ENCODE peak calls at places on chromosomes 13 and 19, in nine cellular contexts. F, J, L, M, O, Q, D, V and S are unnamed samples.

GRCh38 chr19:48614436-48615144 is at the start of gene FAM83E:
- DNase-seq in F (no peak), J (peak; percentile 34), L (no peak), M (no peak), O (peak; percentile 70), Q (no peak), D (peak; percentile 91), V (peak; percentile 64), S (no peak)

GRCh38 chr13:102677122-102677521 is 17.7 kb downstream of the METTL21C start:
- DNase-seq in F (no peak), J (no peak), L (no peak), M (no peak), O (no peak), Q (no peak), D (no peak), V (no peak), S (no peak)

GRCh38 chr13:48126944-48127814 is 32.3 kb upstream of the MED4 start:
- DNase-seq in F (no peak), J (peak; percentile 77), L (peak; percentile 94), M (peak; percentile 42), O (peak; percentile 50), Q (peak; percentile 55), D (peak; percentile 76), V (peak; percentile 93), S (no peak)

GRCh38 chr19:31110331-31110730 is 238.9 kb downstream of the TSHZ3 start:
- DNase-seq in F (no peak), J (peak; percentile 70), L (peak; percentile 50), M (peak; percentile 32), O (no peak), Q (peak; percentile 36), D (peak; percentile 52), V (no peak), S (no peak)

GRCh38 chr19:6472713-6473112 is 8.6 kb downstream of the CRB3 start:
- DNase-seq in F (no peak), J (no peak), L (no peak), M (no peak), O (peak; percentile 46), Q (no peak), D (no peak), V (no peak), S (no peak)

GRCh38 chr19:13788991-13789390 is 6.3 kb upstream of the ZSWIM4 start:
- DNase-seq in F (no peak), J (peak; percentile 63), L (no peak), M (peak; percentile 21), O (peak; percentile 45), Q (peak; percentile 93), D (no peak), V (peak; percentile 77), S (peak; percentile 28)

GRCh38 chr13:39422845-39423565 is 180.0 kb downstream of the LHFPL6 start:
- DNase-seq in F (no peak), J (peak; percentile 21), L (no peak), M (no peak), O (no peak), Q (no peak), D (no peak), V (no peak), S (no peak)

GRCh38 chr19:18648971-18649310 is 12.1 kb downstream of the KLHL26 start:
- DNase-seq in F (no peak), J (no peak), L (peak; percentile 82), M (no peak), O (peak; percentile 22), Q (peak; percentile 37), D (no peak), V (peak; percentile 91), S (no peak)

GRCh38 chr19:489418-490196 is 6.7 kb upstream of the MADCAM1 start:
- DNase-seq in F (no peak), J (peak; percentile 76), L (peak; percentile 75), M (no peak), O (no peak), Q (peak; percentile 38), D (peak; percentile 59), V (no peak), S (no peak)

GRCh38 chr13:100214886-100215285 is 126.0 kb downstream of the PCCA start:
- DNase-seq in F (peak; percentile 72), J (peak; percentile 47), L (no peak), M (peak; percentile 99), O (no peak), Q (peak; percentile 93), D (no peak), V (no peak), S (no peak)

GRCh38 chr19:44636439-44637389 is 7.0 kb upstream of the PVR start:
- DNase-seq in F (no peak), J (no peak), L (no peak), M (no peak), O (no peak), Q (no peak), D (no peak), V (no peak), S (no peak)

GRCh38 chr13:32267836-32268439 is 47.2 kb downstream of the ZAR1L start:
- DNase-seq in F (no peak), J (no peak), L (no peak), M (no peak), O (peak; percentile 41), Q (no peak), D (peak; percentile 39), V (no peak), S (peak; percentile 9)

GRCh38 chr19:33156354-33156753 is 24.4 kb downstream of the WDR88 start:
- DNase-seq in F (no peak), J (peak; percentile 67), L (no peak), M (no peak), O (no peak), Q (peak; percentile 33), D (no peak), V (no peak), S (no peak)

GRCh38 chr13:20580257-20580656 is 13.3 kb downstream of the IFT88 start:
- DNase-seq in F (no peak), J (no peak), L (no peak), M (no peak), O (no peak), Q (no peak), D (no peak), V (no peak), S (no peak)

GRCh38 chr13:93328943-93329342 is 102.3 kb downstream of the GPC6 start:
- DNase-seq in F (no peak), J (no peak), L (no peak), M (no peak), O (no peak), Q (no peak), D (peak; percentile 18), V (no peak), S (no peak)
- H3K27ac ChIP-seq in F (no peak overlapping the region), J (no peak overlapping the region), L (no peak overlapping the region), M (no peak overlapping the region), O (no peak overlapping the region), Q (no peak overlapping the region), D (peak overlapping the region; percentile 73), V (no peak overlapping the region), S (no peak overlapping the region)

DNA sequence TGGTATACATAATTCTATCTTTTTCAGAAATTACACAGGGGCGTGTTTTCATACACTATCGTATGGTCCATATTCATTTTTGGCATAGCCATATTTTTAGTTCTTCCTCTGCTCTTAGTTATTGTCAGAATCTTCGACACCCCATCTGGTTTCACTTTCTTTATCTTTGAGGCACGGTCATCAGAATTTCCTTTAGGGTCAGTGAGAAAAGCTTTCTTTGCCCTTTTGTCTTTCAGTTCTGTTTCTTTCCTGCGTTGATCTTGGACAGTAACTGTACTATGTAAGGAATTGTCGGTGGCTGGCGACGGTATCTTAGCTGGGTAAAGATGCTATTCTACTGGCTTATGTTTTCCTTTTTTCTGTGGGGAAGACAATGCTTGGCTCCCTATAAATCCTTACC is 10.6 kb upstream of the KIR2DL4 start:
- DNase-seq in F (no peak), J (no peak), L (no peak), M (no peak), O (no peak), Q (no peak), D (no peak), V (no peak), S (no peak)
- H3K4me3 ChIP-seq in F (no peak overlapping the region), J (no peak overlapping the region), L (peak overlapping the region; percentile 23), M (peak overlapping the region; percentile 18), O (no peak overlapping the region), Q (no peak overlapping the region), D (no peak overlapping the region), V (no peak overlapping the region), S (peak overlapping the region; percentile 33)

GRCh38 chr19:45676851-45677263 is 8.8 kb downstream of the GIPR start:
- DNase-seq in F (no peak), J (no peak), L (peak; percentile 64), M (no peak), O (peak; percentile 59), Q (no peak), D (peak; percentile 49), V (no peak), S (peak; percentile 20)
- H3K9me3 ChIP-seq in F (no peaks in the 10 kb centered on the region), J (no peaks in the 10 kb centered on the region), L (no peaks in the 10 kb centered on the region), M (no peaks in the 10 kb centered on the region), O (no peaks in the 10 kb centered on the region), Q (no peaks in the 10 kb centered on the region), D (no peaks in the 10 kb centered on the region), V (no peaks in the 10 kb centered on the region), S (no peaks in the 10 kb centered on the region)

GRCh38 chr19:7869453-7869909 is 4.7 kb downstream of the PRR36 start:
- DNase-seq in F (no peak), J (peak; percentile 67), L (no peak), M (peak; percentile 76), O (peak; percentile 65), Q (no peak), D (peak; percentile 87), V (no peak), S (peak; percentile 75)

GRCh38 chr19:7869910-7870511 is 4.2 kb downstream of the PRR36 start:
- DNase-seq in F (no peak), J (peak; percentile 37), L (peak; percentile 82), M (no peak), O (peak; percentile 62), Q (no peak), D (no peak), V (no peak), S (peak; percentile 47)

GRCh38 chr19:7867092-7867844 is 6.9 kb downstream of the PRR36 start:
- DNase-seq in F (no peak), J (no peak), L (no peak), M (no peak), O (no peak), Q (no peak), D (no peak), V (no peak), S (no peak)

GRCh38 chr19:7868671-7869452 is 5.3 kb downstream of the PRR36 start:
- DNase-seq in F (no peak), J (peak; percentile 72), L (peak; percentile 88), M (peak; percentile 75), O (peak; percentile 90), Q (peak; percentile 34), D (peak; percentile 93), V (peak; percentile 79), S (peak; percentile 73)

GRCh38 chr19:7868326-7868670 is 5.9 kb downstream of the PRR36 start:
- DNase-seq in F (no peak), J (peak; percentile 43), L (peak; percentile 49), M (no peak), O (no peak), Q (no peak), D (no peak), V (no peak), S (no peak)
- H3K27ac ChIP-seq in F (no peak overlapping the region), J (no peak overlapping the region), L (no peak overlapping the region), M (no peak overlapping the region), O (peak overlapping the region; percentile 94), Q (no peak overlapping the region), D (no peak overlapping the region), V (no peak overlapping the region), S (peak overlapping the region; percentile 67)